ENCODE peak calls at places on chromosomes 1 and 21, in six cellular contexts. U is GM23338, V is left lung, M is thoracic aorta, D is endodermal cell, F is colonic mucosa. Y is an unnamed sample. For H3K27me3 and H3K36me3, the result is how much of the 10 kb centered on the place peaks cover.

GRCh38 chr1:233735331-233735730 is 121.4 kb downstream of the KCNK1 start:
- DNase-seq in M (no peak), U (no peak), V (no peak), F (no peak), D (no peak), Y (no peak)

GRCh38 chr21:37527103-37527502 is 160.5 kb downstream of the DYRK1A start:
- DNase-seq in V (no peak), U (no peak), M (no peak), F (no peak), D (no peak), Y (no peak)

GRCh38 chr1:236766506-236766905 is 28.6 kb upstream of the MTR start:
- DNase-seq in M (no peak), F (no peak), D (no peak), U (no peak), V (no peak), Y (no peak)

GRCh38 chr21:33266784-33267135 is 593 bp downstream of the IL10RB start:
- DNase-seq in U (no peak), M (no peak), F (peak), D (no peak), V (no peak), Y (peak)

GRCh38 chr1:7333094-7333493 is 438.0 kb upstream of the VAMP3 start:
- DNase-seq in U (no peak), D (peak), M (no peak), V (no peak), F (no peak), Y (no peak)

GRCh38 chr1:101112051-101112770 is 86.6 kb upstream of the DPH5 start:
- DNase-seq in F (no peak), U (no peak), D (no peak), V (peak), M (no peak), Y (peak)

GRCh38 chr1:36857761-36858160 is 176.6 kb downstream of the GRIK3 start:
- DNase-seq in D (no peak), M (no peak), U (no peak), V (no peak), F (no peak), Y (no peak)

GRCh38 chr1:19199393-19200280 is 10.4 kb downstream of the UBR4 start:
- DNase-seq in F (no peak), M (no peak), U (no peak), V (no peak), D (no peak), Y (no peak)

GRCh38 chr1:232880354-232880753 is 70.1 kb upstream of the NTPCR start:
- DNase-seq in F (peak), U (peak), V (no peak), M (no peak), D (peak), Y (no peak)

GRCh38 chr1:93629101-93630059 is 52.3 kb downstream of the BCAR3 start:
- DNase-seq in M (no peak), V (no peak), D (no peak), U (peak), F (peak), Y (peak)

GRCh38 chr1:232905324-232906034 is 44.9 kb upstream of the NTPCR start:
- DNase-seq in V (no peak), U (no peak), M (no peak), F (no peak), D (no peak), Y (no peak)

GRCh38 chr1:222048030-222048632 is 306.2 kb upstream of the DUSP10 start:
- DNase-seq in M (no peak), F (no peak), U (no peak), D (no peak), V (no peak), Y (no peak)

GRCh38 chr1:188937965-188938551 is 1539.6 kb downstream of the BRINP3 start:
- DNase-seq in U (peak), M (no peak), D (peak), V (no peak), F (no peak), Y (no peak)

GRCh38 chr1:46003315-46003714 is 129.1 kb downstream of the PIK3R3 start:
- DNase-seq in U (no peak), F (no peak), M (no peak), V (peak), D (no peak), Y (no peak)
- H3K27ac ChIP-seq in U (no peak), F (no peak), M (no peak), V (no peak), D (no peak), Y (no peak)

DNA sequence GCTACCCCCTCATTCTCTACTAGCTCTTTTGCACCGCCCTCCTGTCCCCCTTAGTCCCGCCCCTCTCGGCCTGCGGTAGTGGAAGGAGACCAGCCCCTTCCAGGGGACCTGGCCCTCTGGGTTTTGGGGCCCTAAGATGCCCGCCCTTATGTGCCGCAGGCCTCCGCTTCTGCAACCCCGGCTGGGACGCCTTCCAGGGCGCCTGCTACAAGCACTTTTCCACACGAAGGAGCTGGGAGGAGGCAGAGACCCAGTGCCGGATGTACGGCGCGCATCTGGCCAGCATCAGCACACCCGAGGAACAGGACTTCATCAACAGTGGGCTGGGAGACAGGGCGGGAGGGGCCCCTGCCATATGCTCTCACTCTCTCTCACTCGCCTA is 14.9 kb downstream of the BCAN start:
- DNase-seq in D (peak), U (peak), F (no peak), M (no peak), V (no peak), Y (no peak)
- H3K27me3 ChIP-seq in D (half or more), U (half or more), F (under half), M (under half), V (under half), Y (under half)

DNA sequence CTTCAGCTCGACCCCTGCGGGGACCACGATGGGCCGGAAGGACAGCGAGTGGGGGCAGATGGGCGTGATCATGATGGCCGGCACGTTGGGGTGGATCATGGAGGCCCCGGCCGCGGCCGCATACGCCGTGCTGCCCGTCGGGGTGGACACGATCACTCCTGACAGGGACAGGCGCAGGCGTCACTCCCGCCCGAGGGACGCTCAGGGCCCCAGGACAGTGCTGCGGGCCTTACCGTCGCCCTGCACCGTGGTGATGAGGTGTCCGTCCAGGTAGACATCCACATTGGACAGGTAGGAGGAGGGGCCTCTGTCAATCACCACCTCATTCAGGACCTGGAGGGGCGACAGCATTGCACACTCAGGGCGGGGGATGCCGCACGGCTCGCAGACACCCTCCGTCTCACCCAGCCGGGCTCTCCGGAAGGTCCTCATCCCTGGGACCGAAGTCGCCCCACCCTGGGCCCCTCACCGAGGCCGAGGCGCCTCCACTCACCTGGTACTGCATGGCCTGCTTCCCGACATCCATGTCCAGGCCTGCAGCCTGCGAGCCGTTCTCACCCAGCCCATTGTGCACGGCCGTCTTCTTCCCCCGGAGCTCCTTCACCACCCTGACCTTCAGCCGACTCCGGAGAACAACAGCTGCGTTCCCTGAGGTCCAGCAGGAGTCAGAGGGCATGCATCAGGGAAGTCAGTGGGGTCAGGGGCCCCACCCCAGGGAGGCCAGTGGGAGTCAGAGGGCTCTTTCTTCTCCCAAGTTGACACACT is 24.0 kb downstream of the NADK start:
- DNase-seq in V (peak), U (no peak), D (no peak), M (no peak), F (no peak), Y (no peak)
- H3K36me3 ChIP-seq in V (half or more), U (under half), D (under half), M (half or more), F (under half), Y (under half)

GRCh38 chr1:181452746-181453145 is 30.6 kb upstream of the CACNA1E start:
- DNase-seq in D (no peak), M (no peak), U (no peak), F (no peak), V (no peak), Y (no peak)
- H3K27ac ChIP-seq in D (peak), M (no peak), U (no peak), F (no peak), V (no peak), Y (no peak)

DNA sequence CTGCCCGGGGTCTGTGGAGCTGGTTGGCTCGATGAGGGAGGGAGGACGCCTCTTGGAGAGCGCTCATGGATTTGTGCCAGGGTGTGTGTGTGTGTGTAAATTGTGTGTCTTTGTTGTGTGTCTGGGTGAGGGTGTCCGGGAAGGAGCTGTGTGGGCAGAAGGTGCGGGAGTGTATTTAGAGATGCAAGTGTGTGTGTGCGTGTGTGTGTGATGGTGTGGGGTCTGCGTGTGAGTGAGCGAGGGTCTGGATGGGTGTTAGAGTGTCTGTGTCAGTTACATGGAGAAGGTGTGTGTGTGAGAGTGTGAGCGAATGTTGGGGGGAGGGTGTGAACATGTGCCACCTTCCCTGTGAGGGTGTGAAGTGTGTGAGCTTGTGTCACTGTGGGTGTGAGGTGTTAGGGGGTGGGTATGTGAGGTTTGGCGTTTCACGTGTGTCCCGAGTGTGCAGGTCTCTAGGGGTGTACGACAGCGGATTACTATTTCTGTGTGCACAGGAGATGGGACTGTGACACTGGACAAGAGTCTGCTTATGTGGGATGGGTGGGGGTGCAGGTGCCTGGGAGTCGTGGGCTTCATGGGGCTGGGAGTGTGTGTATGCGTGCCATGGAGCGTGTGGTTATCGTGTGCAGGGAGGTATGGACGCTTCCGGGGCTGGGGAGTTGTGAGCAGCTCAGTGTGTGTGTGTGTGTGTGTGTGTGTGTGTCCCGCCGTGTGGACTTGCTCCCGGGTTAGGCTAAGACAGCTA is 887 bp downstream of the IGSF21 start:
- DNase-seq in M (no peak), U (no peak), D (no peak), V (no peak), F (no peak), Y (no peak)
- H3K27me3 ChIP-seq in M (under half), U (half or more), D (half or more), V (half or more), F (half or more), Y (under half)

DNA sequence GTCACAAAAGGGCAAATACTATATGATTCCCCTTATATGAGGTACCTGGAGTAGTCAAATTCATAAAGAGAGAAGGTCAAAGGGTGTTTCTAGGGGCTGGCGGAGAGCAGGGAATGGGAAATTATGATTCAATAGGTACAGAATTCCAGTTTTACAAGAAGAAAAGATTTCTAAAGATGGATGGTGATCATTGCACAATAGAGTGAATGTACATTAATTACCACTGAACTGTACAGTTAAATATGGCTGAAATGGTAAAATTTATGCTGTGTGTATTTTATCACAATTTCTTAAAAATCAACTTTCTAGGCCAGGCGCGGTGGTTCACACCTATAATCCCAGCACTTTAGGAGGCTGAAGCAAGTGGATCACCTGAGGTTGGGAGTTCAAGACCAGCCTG is 18.1 kb upstream of the TMEM81 start:
- DNase-seq in D (no peak), F (no peak), M (no peak), U (no peak), V (no peak), Y (no peak)
- H3K36me3 ChIP-seq in D (half or more), F (under half), M (half or more), U (half or more), V (half or more), Y (half or more)

Y was measured in CD8-positive, alpha-beta T cell.